ENCODE peak calls at places on chromosomes 7 and 10, in seven cellular contexts. One of them, this sample, is unnamed.

GRCh38 chr7:17663056-17663675 is 277.1 kb downstream of the SNX13 start:
- DNase-seq in putamen: no peak
- DNase-seq in lung: no peak
- DNase-seq in GM10248: no peak
- DNase-seq in NCI-H460: no peak
- DNase-seq in GM12864: no peak
- DNase-seq in effector CD4-positive, alpha-beta T cell: no peak
- DNase-seq in this sample: no peak

GRCh38 chr10:4162571-4163286 is 377.7 kb upstream of the KLF6 start:
- DNase-seq in GM12864: no peak
- DNase-seq in lung: no peak
- DNase-seq in GM10248: no peak
- DNase-seq in effector CD4-positive, alpha-beta T cell: no peak
- DNase-seq in NCI-H460: no peak
- DNase-seq in putamen: no peak
- DNase-seq in this sample: no peak

GRCh38 chr7:27709137-27710075 is 30.6 kb upstream of the TAX1BP1 start:
- DNase-seq in lung: no peak
- DNase-seq in NCI-H460: no peak
- DNase-seq in GM10248: no peak
- DNase-seq in GM12864: no peak
- DNase-seq in effector CD4-positive, alpha-beta T cell: no peak
- DNase-seq in putamen: no peak
- DNase-seq in this sample: no peak

GRCh38 chr7:105760549-105761447 is 115.6 kb downstream of the ATXN7L1 start:
- DNase-seq in GM10248: no peak
- DNase-seq in GM12864: no peak
- DNase-seq in lung: no peak
- DNase-seq in effector CD4-positive, alpha-beta T cell: peak
- DNase-seq in NCI-H460: no peak
- DNase-seq in putamen: no peak
- DNase-seq in this sample: no peak

GRCh38 chr10:79002336-79002735 is 66.4 kb upstream of the ZMIZ1 start:
- DNase-seq in effector CD4-positive, alpha-beta T cell: no peak
- DNase-seq in GM10248: no peak
- DNase-seq in GM12864: no peak
- DNase-seq in lung: no peak
- DNase-seq in putamen: no peak
- DNase-seq in NCI-H460: no peak
- DNase-seq in this sample: no peak

GRCh38 chr10:29658984-29659769 is 24.4 kb upstream of the SVIL start:
- DNase-seq in putamen: no peak
- DNase-seq in lung: peak
- DNase-seq in NCI-H460: peak
- DNase-seq in effector CD4-positive, alpha-beta T cell: peak
- DNase-seq in GM10248: peak
- DNase-seq in GM12864: peak
- DNase-seq in this sample: no peak

GRCh38 chr7:155465761-155466141 is 7.8 kb downstream of the EN2 start:
- DNase-seq in GM12864: no peak
- DNase-seq in NCI-H460: no peak
- DNase-seq in GM10248: no peak
- DNase-seq in effector CD4-positive, alpha-beta T cell: no peak
- DNase-seq in putamen: no peak
- DNase-seq in lung: no peak
- DNase-seq in this sample: no peak

GRCh38 chr7:12557282-12557681 is 13.2 kb upstream of the SCIN start:
- DNase-seq in putamen: no peak
- DNase-seq in NCI-H460: no peak
- DNase-seq in lung: no peak
- DNase-seq in GM10248: no peak
- DNase-seq in GM12864: no peak
- DNase-seq in effector CD4-positive, alpha-beta T cell: no peak
- DNase-seq in this sample: no peak

GRCh38 chr10:93465806-93466675 is 16.1 kb downstream of the MYOF start:
- DNase-seq in NCI-H460: peak
- DNase-seq in lung: peak
- DNase-seq in putamen: no peak
- DNase-seq in GM12864: no peak
- DNase-seq in effector CD4-positive, alpha-beta T cell: no peak
- DNase-seq in GM10248: no peak
- DNase-seq in this sample: peak

GRCh38 chr7:113289140-113289740 is 170.9 kb upstream of the SMIM30 start:
- DNase-seq in effector CD4-positive, alpha-beta T cell: no peak
- DNase-seq in NCI-H460: peak
- DNase-seq in lung: no peak
- DNase-seq in GM12864: no peak
- DNase-seq in GM10248: peak
- DNase-seq in putamen: no peak
- DNase-seq in this sample: peak

GRCh38 chr7:4270268-4270667 is 411.8 kb upstream of the FOXK1 start:
- DNase-seq in putamen: no peak
- DNase-seq in lung: no peak
- DNase-seq in effector CD4-positive, alpha-beta T cell: no peak
- DNase-seq in GM12864: no peak
- DNase-seq in NCI-H460: no peak
- DNase-seq in GM10248: no peak
- DNase-seq in this sample: no peak

GRCh38 chr10:80596391-80597257 is 58.9 kb downstream of the SH2D4B start:
- DNase-seq in effector CD4-positive, alpha-beta T cell: no peak
- DNase-seq in lung: no peak
- DNase-seq in NCI-H460: peak
- DNase-seq in GM10248: peak
- DNase-seq in putamen: no peak
- DNase-seq in GM12864: no peak
- DNase-seq in this sample: peak

GRCh38 chr10:132511092-132511491 is 26.5 kb upstream of the INPP5A start:
- DNase-seq in GM10248: no peak
- DNase-seq in NCI-H460: no peak
- DNase-seq in lung: no peak
- DNase-seq in putamen: no peak
- DNase-seq in GM12864: no peak
- DNase-seq in effector CD4-positive, alpha-beta T cell: no peak
- DNase-seq in this sample: no peak

GRCh38 chr10:123836418-123837145 is 55.0 kb downstream of the CPXM2 start:
- DNase-seq in GM12864: no peak
- DNase-seq in effector CD4-positive, alpha-beta T cell: no peak
- DNase-seq in NCI-H460: no peak
- DNase-seq in lung: no peak
- DNase-seq in GM10248: no peak
- DNase-seq in putamen: no peak
- DNase-seq in this sample: no peak

GRCh38 chr7:143256325-143256724 is 6.9 kb upstream of the GSTK1 start:
- DNase-seq in effector CD4-positive, alpha-beta T cell: no peak
- DNase-seq in GM12864: no peak
- DNase-seq in NCI-H460: no peak
- DNase-seq in lung: no peak
- DNase-seq in putamen: no peak
- DNase-seq in GM10248: no peak
- DNase-seq in this sample: no peak

GRCh38 chr7:157825325-157825724 is 488.5 kb downstream of the DNAJB6 start:
- DNase-seq in NCI-H460: no peak
- DNase-seq in lung: no peak
- DNase-seq in GM12864: no peak
- DNase-seq in GM10248: no peak
- DNase-seq in effector CD4-positive, alpha-beta T cell: no peak
- DNase-seq in putamen: no peak
- DNase-seq in this sample: no peak

GRCh38 chr10:49096890-49097445 is 18.4 kb downstream of the VSTM4 start:
- DNase-seq in GM12864: no peak
- DNase-seq in effector CD4-positive, alpha-beta T cell: no peak
- DNase-seq in GM10248: no peak
- DNase-seq in putamen: no peak
- DNase-seq in lung: no peak
- DNase-seq in NCI-H460: no peak
- DNase-seq in this sample: no peak

GRCh38 chr10:118926018-118926417 is 103.5 kb upstream of the NANOS1 start:
- DNase-seq in effector CD4-positive, alpha-beta T cell: no peak
- DNase-seq in GM10248: no peak
- DNase-seq in GM12864: no peak
- DNase-seq in NCI-H460: no peak
- DNase-seq in lung: peak
- DNase-seq in putamen: no peak
- DNase-seq in this sample: no peak

GRCh38 chr10:10872035-10872673 is 145.5 kb upstream of the CELF2 start:
- DNase-seq in GM10248: no peak
- DNase-seq in GM12864: no peak
- DNase-seq in lung: no peak
- DNase-seq in NCI-H460: no peak
- DNase-seq in putamen: no peak
- DNase-seq in effector CD4-positive, alpha-beta T cell: no peak
- DNase-seq in this sample: no peak

GRCh38 chr7:132568962-132569361 is 7.3 kb downstream of the PLXNA4 start:
- DNase-seq in effector CD4-positive, alpha-beta T cell: no peak
- DNase-seq in GM12864: no peak
- DNase-seq in lung: no peak
- DNase-seq in GM10248: no peak
- DNase-seq in putamen: no peak
- DNase-seq in NCI-H460: no peak
- DNase-seq in this sample: no peak

GRCh38 chr10:87925570-87925969 is 62.1 kb downstream of the PTEN start:
- DNase-seq in NCI-H460: no peak
- DNase-seq in GM10248: no peak
- DNase-seq in putamen: no peak
- DNase-seq in lung: no peak
- DNase-seq in effector CD4-positive, alpha-beta T cell: no peak
- DNase-seq in GM12864: no peak
- DNase-seq in this sample: no peak

This sample was measured in LNCaP clone FGC.